ENCODE peak calls at places on chromosome 6, in eight cellular contexts. Q, Y, I, B, V, X, T and A are unnamed samples.
A peak's percentile ranks its signal among the peaks of the same experiment; 100 is the strongest.

GRCh38 chr6:162177733-162178132 is 549.8 kb downstream of the PRKN start:
- DNase-seq in T (no peak), B (no peak), V (peak; percentile 68), Y (no peak), X (peak; percentile 61), I (no peak), Q (no peak), A (no peak)

GRCh38 chr6:75272145-75272840 is 12.3 kb downstream of the TMEM30A start:
- DNase-seq in Y (no peak), Q (no peak), I (no peak), T (peak; percentile 11), X (no peak), V (no peak), B (no peak), A (no peak)

GRCh38 chr6:93164781-93165180 is 254.6 kb downstream of the EPHA7 start:
- DNase-seq in B (no peak), I (no peak), X (no peak), Y (no peak), T (no peak), Q (no peak), V (no peak), A (no peak)

GRCh38 chr6:160990847-160991410 is 640 bp upstream of the MAP3K4 start:
- DNase-seq in Y (no peak), I (no peak), Q (no peak), V (no peak), T (no peak), X (no peak), B (no peak), A (no peak)

GRCh38 chr6:166586424-166587156 is at the start of gene RAMACL:
- DNase-seq in I (no peak), V (peak; percentile 70), B (no peak), T (peak; percentile 52), X (peak; percentile 0), Q (no peak), Y (peak; percentile 84), A (peak; percentile 13)

GRCh38 chr6:43846556-43846955 is 76.5 kb downstream of the VEGFA start:
- DNase-seq in V (no peak), B (no peak), Y (no peak), T (no peak), Q (no peak), I (no peak), X (no peak), A (no peak)

GRCh38 chr6:5191222-5191621 is 69.5 kb downstream of the LYRM4 start:
- DNase-seq in V (no peak), I (no peak), Q (no peak), B (no peak), X (no peak), T (no peak), Y (peak; percentile 35), A (no peak)

GRCh38 chr6:33696538-33697518 is 14.7 kb downstream of the UQCC2 start:
- DNase-seq in Y (no peak), B (no peak), V (no peak), T (peak; percentile 78), Q (peak; percentile 67), I (peak; percentile 23), X (peak; percentile 97), A (no peak)

GRCh38 chr6:112252571-112253504 is 1.5 kb downstream of the LAMA4 start:
- DNase-seq in Q (no peak), B (no peak), I (no peak), V (peak; percentile 54), X (no peak), T (no peak), Y (no peak), A (no peak)

GRCh38 chr6:14968056-14968643 is 277.7 kb upstream of the JARID2 start:
- DNase-seq in Q (no peak), I (no peak), X (no peak), V (no peak), T (no peak), Y (no peak), B (no peak), A (no peak)

GRCh38 chr6:119978274-119978889 is 628.8 kb upstream of the MAN1A1 start:
- DNase-seq in V (peak; percentile 39), I (no peak), X (no peak), Y (peak; percentile 6), Q (no peak), B (no peak), T (peak; percentile 10), A (no peak)

GRCh38 chr6:132298344-132298949 is 102.8 kb downstream of the MOXD1 start:
- DNase-seq in T (peak; percentile 21), I (no peak), Q (no peak), B (peak; percentile 30), Y (peak; percentile 15), V (peak; percentile 64), X (peak; percentile 14), A (no peak)